ENCODE peak calls at places on chromosome 5, in five cellular contexts. One of them, this sample, is unnamed.

GRCh38 chr5:105145152-105145551 is 1582.6 kb upstream of the NUDT12 start:
- DNase-seq in ovary: no peak
- DNase-seq in AG04449: no peak
- DNase-seq in bronchial epithelial cell: no peak
- DNase-seq in MM.1S: no peak
- DNase-seq in this sample: no peak

GRCh38 chr5:4225741-4226140 is 630.1 kb downstream of the IRX1 start:
- DNase-seq in ovary: no peak
- DNase-seq in AG04449: no peak
- DNase-seq in bronchial epithelial cell: no peak
- DNase-seq in MM.1S: no peak
- DNase-seq in this sample: no peak

GRCh38 chr5:61342066-61342465 is 10.0 kb downstream of the ZSWIM6 start:
- DNase-seq in ovary: no peak
- DNase-seq in AG04449: no peak
- DNase-seq in bronchial epithelial cell: peak
- DNase-seq in MM.1S: no peak
- DNase-seq in this sample: no peak

GRCh38 chr5:140189977-140190867 is 15.2 kb downstream of the CYSTM1 start:
- DNase-seq in ovary: no peak
- DNase-seq in AG04449: no peak
- DNase-seq in bronchial epithelial cell: peak
- DNase-seq in MM.1S: no peak
- DNase-seq in this sample: no peak

GRCh38 chr5:149345892-149346222 is 558 bp downstream of the GRPEL2 start:
- DNase-seq in ovary: no peak
- DNase-seq in AG04449: no peak
- DNase-seq in bronchial epithelial cell: peak
- DNase-seq in MM.1S: peak
- DNase-seq in this sample: no peak

GRCh38 chr5:135190345-135191083 is 156.5 kb upstream of the PITX1 start:
- DNase-seq in ovary: no peak
- DNase-seq in AG04449: no peak
- DNase-seq in bronchial epithelial cell: no peak
- DNase-seq in MM.1S: no peak
- DNase-seq in this sample: no peak

GRCh38 chr5:1513326-1514026 is 10.3 kb downstream of the LPCAT1 start:
- DNase-seq in ovary: peak
- DNase-seq in AG04449: no peak
- DNase-seq in bronchial epithelial cell: no peak
- DNase-seq in MM.1S: peak
- DNase-seq in this sample: no peak

GRCh38 chr5:175686826-175687225 is 29.0 kb downstream of the HRH2 start:
- DNase-seq in ovary: no peak
- DNase-seq in AG04449: no peak
- DNase-seq in bronchial epithelial cell: no peak
- DNase-seq in MM.1S: no peak
- DNase-seq in this sample: no peak

GRCh38 chr5:91541696-91542095 is 158.6 kb upstream of the ARRDC3 start:
- DNase-seq in ovary: no peak
- DNase-seq in AG04449: no peak
- DNase-seq in bronchial epithelial cell: peak
- DNase-seq in MM.1S: no peak
- DNase-seq in this sample: no peak

GRCh38 chr5:139226131-139226530 is 28.0 kb upstream of the SIL1 start:
- DNase-seq in ovary: no peak
- DNase-seq in AG04449: no peak
- DNase-seq in bronchial epithelial cell: no peak
- DNase-seq in MM.1S: no peak
- DNase-seq in this sample: no peak

GRCh38 chr5:112824197-112824596 is 36.9 kb upstream of the SRP19 start:
- DNase-seq in ovary: no peak
- DNase-seq in AG04449: no peak
- DNase-seq in bronchial epithelial cell: no peak
- DNase-seq in MM.1S: no peak
- DNase-seq in this sample: no peak

GRCh38 chr5:14675309-14675708 is 10.8 kb downstream of the OTULIN start:
- DNase-seq in ovary: no peak
- DNase-seq in AG04449: no peak
- DNase-seq in bronchial epithelial cell: peak
- DNase-seq in MM.1S: no peak
- DNase-seq in this sample: no peak

GRCh38 chr5:80299601-80300000 is 20.2 kb upstream of the SPZ1 start:
- DNase-seq in ovary: no peak
- DNase-seq in AG04449: no peak
- DNase-seq in bronchial epithelial cell: no peak
- DNase-seq in MM.1S: no peak
- DNase-seq in this sample: no peak

GRCh38 chr5:9201761-9202160 is 344.1 kb downstream of the SEMA5A start:
- DNase-seq in ovary: no peak
- DNase-seq in AG04449: no peak
- DNase-seq in bronchial epithelial cell: no peak
- DNase-seq in MM.1S: no peak
- DNase-seq in this sample: no peak

GRCh38 chr5:147756566-147756965 is 26.0 kb downstream of the JAKMIP2 start:
- DNase-seq in ovary: no peak
- DNase-seq in AG04449: no peak
- DNase-seq in bronchial epithelial cell: no peak
- DNase-seq in MM.1S: peak
- DNase-seq in this sample: no peak

GRCh38 chr5:16508730-16509531 is 43.3 kb upstream of the ZNF622 start:
- DNase-seq in ovary: peak
- DNase-seq in AG04449: no peak
- DNase-seq in bronchial epithelial cell: peak
- DNase-seq in MM.1S: no peak
- DNase-seq in this sample: no peak

GRCh38 chr5:37247036-37247435 is 2.1 kb downstream of the CPLANE1 start:
- DNase-seq in ovary: no peak
- DNase-seq in AG04449: no peak
- DNase-seq in bronchial epithelial cell: no peak
- DNase-seq in MM.1S: no peak
- DNase-seq in this sample: no peak

GRCh38 chr5:71586052-71586940 is 844 bp upstream of the MCCC2 start:
- DNase-seq in ovary: peak
- DNase-seq in AG04449: no peak
- DNase-seq in bronchial epithelial cell: no peak
- DNase-seq in MM.1S: peak
- DNase-seq in this sample: peak

GRCh38 chr5:94544031-94544650 is 74.3 kb downstream of the KIAA0825 start:
- DNase-seq in ovary: no peak
- DNase-seq in AG04449: no peak
- DNase-seq in bronchial epithelial cell: peak
- DNase-seq in MM.1S: no peak
- DNase-seq in this sample: no peak

GRCh38 chr5:174195517-174195916 is 150.0 kb downstream of the NSG2 start:
- DNase-seq in ovary: no peak
- DNase-seq in AG04449: no peak
- DNase-seq in bronchial epithelial cell: no peak
- DNase-seq in MM.1S: no peak
- DNase-seq in this sample: no peak

GRCh38 chr5:22678886-22679285 is 174.3 kb downstream of the CDH12 start:
- DNase-seq in ovary: no peak
- DNase-seq in AG04449: no peak
- DNase-seq in bronchial epithelial cell: peak
- DNase-seq in MM.1S: no peak
- DNase-seq in this sample: no peak

GRCh38 chr5:116361171-116361967 is 213.3 kb downstream of the SEMA6A start:
- DNase-seq in ovary: peak
- DNase-seq in AG04449: no peak
- DNase-seq in bronchial epithelial cell: peak
- DNase-seq in MM.1S: no peak
- DNase-seq in this sample: no peak

GRCh38 chr5:1000329-1000728 is 8.3 kb upstream of the NKD2 start:
- DNase-seq in ovary: peak
- DNase-seq in AG04449: no peak
- DNase-seq in bronchial epithelial cell: no peak
- DNase-seq in MM.1S: no peak
- DNase-seq in this sample: no peak

GRCh38 chr5:169906745-169907649 is 73.3 kb downstream of the INSYN2B start:
- DNase-seq in ovary: no peak
- DNase-seq in AG04449: no peak
- DNase-seq in bronchial epithelial cell: no peak
- DNase-seq in MM.1S: no peak
- DNase-seq in this sample: peak

GRCh38 chr5:155008669-155009068 is 4.9 kb upstream of the KIF4B start:
- DNase-seq in ovary: no peak
- DNase-seq in AG04449: no peak
- DNase-seq in bronchial epithelial cell: no peak
- DNase-seq in MM.1S: no peak
- DNase-seq in this sample: no peak

GRCh38 chr5:147690595-147690994 is 91.9 kb downstream of the JAKMIP2 start:
- DNase-seq in ovary: no peak
- DNase-seq in AG04449: no peak
- DNase-seq in bronchial epithelial cell: peak
- DNase-seq in MM.1S: no peak
- DNase-seq in this sample: no peak

GRCh38 chr5:6712136-6712581 is 1.1 kb upstream of the TENT4A start:
- DNase-seq in ovary: peak
- DNase-seq in AG04449: no peak
- DNase-seq in bronchial epithelial cell: peak
- DNase-seq in MM.1S: peak
- DNase-seq in this sample: no peak

GRCh38 chr5:71894091-71894490 is 175.0 kb downstream of the CARTPT start:
- DNase-seq in ovary: no peak
- DNase-seq in AG04449: no peak
- DNase-seq in bronchial epithelial cell: no peak
- DNase-seq in MM.1S: no peak
- DNase-seq in this sample: no peak

GRCh38 chr5:135208555-135209494 is 174.8 kb upstream of the PITX1 start:
- DNase-seq in ovary: no peak
- DNase-seq in AG04449: peak
- DNase-seq in bronchial epithelial cell: peak
- DNase-seq in MM.1S: no peak
- DNase-seq in this sample: peak

GRCh38 chr5:7348168-7348802 is 47.7 kb upstream of the ADCY2 start:
- DNase-seq in ovary: no peak
- DNase-seq in AG04449: no peak
- DNase-seq in bronchial epithelial cell: no peak
- DNase-seq in MM.1S: no peak
- DNase-seq in this sample: no peak

GRCh38 chr5:2193142-2193922 is 310.6 kb upstream of the IRX4 start:
- DNase-seq in ovary: no peak
- DNase-seq in AG04449: no peak
- DNase-seq in bronchial epithelial cell: no peak
- DNase-seq in MM.1S: no peak
- DNase-seq in this sample: no peak

GRCh38 chr5:50807661-50808060 is 141.2 kb downstream of the PARP8 start:
- DNase-seq in ovary: no peak
- DNase-seq in AG04449: no peak
- DNase-seq in bronchial epithelial cell: peak
- DNase-seq in MM.1S: no peak
- DNase-seq in this sample: no peak

GRCh38 chr5:132469380-132470372 is 20.9 kb downstream of the IRF1 start:
- DNase-seq in ovary: no peak
- DNase-seq in AG04449: no peak
- DNase-seq in bronchial epithelial cell: no peak
- DNase-seq in MM.1S: no peak
- DNase-seq in this sample: no peak

GRCh38 chr5:63962345-63962744 is at the start of gene HTR1A:
- DNase-seq in ovary: no peak
- DNase-seq in AG04449: no peak
- DNase-seq in bronchial epithelial cell: no peak
- DNase-seq in MM.1S: no peak
- DNase-seq in this sample: no peak

GRCh38 chr5:119743927-119744326 is 114.6 kb downstream of the FAM170A start:
- DNase-seq in ovary: no peak
- DNase-seq in AG04449: no peak
- DNase-seq in bronchial epithelial cell: peak
- DNase-seq in MM.1S: peak
- DNase-seq in this sample: no peak
- TF ChIP-seq CTCF in ovary: no peak
- TF ChIP-seq CTCF in AG04449: no peak
- TF ChIP-seq CTCF in bronchial epithelial cell: peak
- TF ChIP-seq CTCF in MM.1S: peak
- TF ChIP-seq CTCF in this sample: no peak

GRCh38 chr5:167554564-167555254 is 736.7 kb upstream of the WWC1 start:
- DNase-seq in ovary: no peak
- DNase-seq in AG04449: no peak
- DNase-seq in bronchial epithelial cell: no peak
- DNase-seq in MM.1S: no peak
- DNase-seq in this sample: no peak

GRCh38 chr5:167552356-167552755 is 739.1 kb upstream of the WWC1 start:
- DNase-seq in ovary: no peak
- DNase-seq in AG04449: no peak
- DNase-seq in bronchial epithelial cell: no peak
- DNase-seq in MM.1S: no peak
- DNase-seq in this sample: no peak

DNA sequence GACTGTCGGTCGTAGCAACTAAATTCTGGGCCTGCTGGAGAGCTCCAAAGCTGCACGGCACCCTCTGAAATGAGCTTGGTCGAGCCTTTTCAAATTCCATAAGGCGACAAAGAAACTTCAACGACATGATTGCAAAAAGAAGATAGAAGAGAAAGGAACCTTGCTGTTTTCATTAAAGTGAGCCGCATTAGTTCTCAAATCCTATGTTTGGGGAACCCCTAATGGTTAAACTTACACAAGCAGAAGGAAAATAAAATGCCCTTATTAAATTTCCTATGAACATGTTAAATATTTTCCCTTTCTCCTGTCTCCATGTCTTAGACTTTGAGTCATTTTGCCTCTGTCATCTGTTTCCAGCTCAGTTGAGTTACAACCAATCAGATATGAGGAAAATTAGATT is 735.7 kb upstream of the WWC1 start:
- DNase-seq in ovary: no peak
- DNase-seq in AG04449: no peak
- DNase-seq in bronchial epithelial cell: no peak
- DNase-seq in MM.1S: no peak
- DNase-seq in this sample: no peak
- TF ChIP-seq CTCF in ovary: no peak
- TF ChIP-seq CTCF in AG04449: no peak
- TF ChIP-seq CTCF in bronchial epithelial cell: no peak
- TF ChIP-seq CTCF in MM.1S: no peak
- TF ChIP-seq CTCF in this sample: no peak

DNA sequence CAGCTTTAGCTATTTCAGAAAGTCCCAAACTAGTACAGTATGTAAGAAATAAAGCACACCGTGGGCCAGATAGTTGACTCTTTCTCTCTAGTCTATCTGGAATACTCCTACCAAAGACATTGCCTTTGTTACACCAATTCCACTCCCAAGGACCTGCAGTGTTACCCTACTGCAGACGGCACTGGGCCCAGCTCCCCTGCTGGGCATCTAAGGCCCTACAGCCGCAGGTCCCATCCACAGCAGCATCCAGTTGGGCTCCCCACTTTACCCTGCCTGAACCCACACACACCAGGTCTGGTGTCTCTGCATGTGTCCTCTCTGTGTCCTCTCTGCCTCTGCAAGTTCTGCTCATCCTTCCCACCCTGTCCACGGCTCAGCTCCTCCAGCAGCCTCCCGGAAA is 22.5 kb downstream of the TNIP1 start:
- DNase-seq in ovary: no peak
- DNase-seq in AG04449: no peak
- DNase-seq in bronchial epithelial cell: no peak
- DNase-seq in MM.1S: no peak
- DNase-seq in this sample: no peak
- TF ChIP-seq CTCF in ovary: no peak
- TF ChIP-seq CTCF in AG04449: peak
- TF ChIP-seq CTCF in bronchial epithelial cell: peak
- TF ChIP-seq CTCF in MM.1S: peak
- TF ChIP-seq CTCF in this sample: no peak

GRCh38 chr5:143208781-143209510 is 194.5 kb downstream of the NR3C1 start:
- DNase-seq in ovary: no peak
- DNase-seq in AG04449: peak
- DNase-seq in bronchial epithelial cell: no peak
- DNase-seq in MM.1S: no peak
- DNase-seq in this sample: no peak
- TF ChIP-seq CTCF in ovary: no peak
- TF ChIP-seq CTCF in AG04449: no peak
- TF ChIP-seq CTCF in bronchial epithelial cell: no peak
- TF ChIP-seq CTCF in MM.1S: no peak
- TF ChIP-seq CTCF in this sample: no peak

This sample was measured in AG09319.